ENCODE peak calls at places on chromosomes 3 and 15, in six cellular contexts. One of them, this sample, is unnamed.

GRCh38 chr3:13543251-13543650 is 5.7 kb upstream of the FBLN2 start:
- DNase-seq in HTR-8/SVneo: peak; percentile 50
- DNase-seq in AG20443: peak; percentile 93
- DNase-seq in omental fat pad: peak; percentile 60
- DNase-seq in cardiac fibroblast: peak; percentile 83
- DNase-seq in mesenchymal stem cell: peak; percentile 94
- DNase-seq in this sample: no peak

GRCh38 chr15:55786341-55786740 is 43.4 kb upstream of the PRTG start:
- DNase-seq in HTR-8/SVneo: no peak
- DNase-seq in AG20443: no peak
- DNase-seq in mesenchymal stem cell: no peak
- DNase-seq in cardiac fibroblast: no peak
- DNase-seq in omental fat pad: no peak
- DNase-seq in this sample: no peak

GRCh38 chr3:178558637-178559036 is 22.4 kb downstream of the KCNMB2 start:
- DNase-seq in mesenchymal stem cell: no peak
- DNase-seq in AG20443: no peak
- DNase-seq in HTR-8/SVneo: no peak
- DNase-seq in cardiac fibroblast: no peak
- DNase-seq in omental fat pad: no peak
- DNase-seq in this sample: no peak

GRCh38 chr15:40660686-40661085 is 34.3 kb upstream of the RAD51 start:
- DNase-seq in HTR-8/SVneo: no peak
- DNase-seq in omental fat pad: no peak
- DNase-seq in AG20443: no peak
- DNase-seq in cardiac fibroblast: no peak
- DNase-seq in mesenchymal stem cell: no peak
- DNase-seq in this sample: no peak

GRCh38 chr3:46664188-46664970 is 29.1 kb downstream of the ALS2CL start:
- DNase-seq in AG20443: peak; percentile 6
- DNase-seq in omental fat pad: no peak
- DNase-seq in mesenchymal stem cell: no peak
- DNase-seq in HTR-8/SVneo: no peak
- DNase-seq in cardiac fibroblast: no peak
- DNase-seq in this sample: no peak

GRCh38 chr3:21273256-21273999 is 477.6 kb downstream of the ZNF385D start:
- DNase-seq in AG20443: peak; percentile 52
- DNase-seq in HTR-8/SVneo: no peak
- DNase-seq in omental fat pad: no peak
- DNase-seq in cardiac fibroblast: peak; percentile 59
- DNase-seq in mesenchymal stem cell: no peak
- DNase-seq in this sample: no peak

GRCh38 chr3:17195192-17195611 is 310.4 kb downstream of the PLCL2 start:
- DNase-seq in omental fat pad: no peak
- DNase-seq in mesenchymal stem cell: peak; percentile 30
- DNase-seq in AG20443: peak; percentile 67
- DNase-seq in cardiac fibroblast: peak; percentile 67
- DNase-seq in HTR-8/SVneo: no peak
- DNase-seq in this sample: no peak

GRCh38 chr3:139310474-139310933 is 33.3 kb upstream of the MRPS22 start:
- DNase-seq in omental fat pad: no peak
- DNase-seq in HTR-8/SVneo: peak; percentile 60
- DNase-seq in AG20443: peak; percentile 84
- DNase-seq in mesenchymal stem cell: peak; percentile 94
- DNase-seq in cardiac fibroblast: peak; percentile 76
- DNase-seq in this sample: no peak

GRCh38 chr3:119145500-119146167 is at the start of gene TEX55:
- DNase-seq in HTR-8/SVneo: peak; percentile 64
- DNase-seq in cardiac fibroblast: peak; percentile 69
- DNase-seq in AG20443: peak; percentile 83
- DNase-seq in mesenchymal stem cell: peak; percentile 39
- DNase-seq in omental fat pad: no peak
- DNase-seq in this sample: no peak

GRCh38 chr3:139113766-139114165 is 69.1 kb upstream of the PRR23C start:
- DNase-seq in cardiac fibroblast: no peak
- DNase-seq in AG20443: no peak
- DNase-seq in omental fat pad: no peak
- DNase-seq in mesenchymal stem cell: no peak
- DNase-seq in HTR-8/SVneo: no peak
- DNase-seq in this sample: no peak

GRCh38 chr3:31770822-31771326 is 210.2 kb downstream of the OSBPL10 start:
- DNase-seq in mesenchymal stem cell: peak; percentile 37
- DNase-seq in omental fat pad: no peak
- DNase-seq in AG20443: no peak
- DNase-seq in cardiac fibroblast: peak; percentile 55
- DNase-seq in HTR-8/SVneo: no peak
- DNase-seq in this sample: no peak

GRCh38 chr3:160319322-160319721 is 79.7 kb downstream of the IFT80 start:
- DNase-seq in HTR-8/SVneo: no peak
- DNase-seq in mesenchymal stem cell: no peak
- DNase-seq in AG20443: no peak
- DNase-seq in cardiac fibroblast: no peak
- DNase-seq in omental fat pad: no peak
- DNase-seq in this sample: no peak

GRCh38 chr15:25408428-25408827 is 30.4 kb downstream of the UBE3A start:
- DNase-seq in AG20443: peak; percentile 7
- DNase-seq in HTR-8/SVneo: no peak
- DNase-seq in mesenchymal stem cell: no peak
- DNase-seq in omental fat pad: no peak
- DNase-seq in cardiac fibroblast: no peak
- DNase-seq in this sample: no peak

GRCh38 chr15:70355275-70355795 is 257.6 kb upstream of the TLE3 start:
- DNase-seq in omental fat pad: no peak
- DNase-seq in AG20443: peak; percentile 15
- DNase-seq in HTR-8/SVneo: no peak
- DNase-seq in mesenchymal stem cell: no peak
- DNase-seq in cardiac fibroblast: no peak
- DNase-seq in this sample: no peak

GRCh38 chr3:78140274-78140673 is 1100.4 kb downstream of the ROBO2 start:
- DNase-seq in HTR-8/SVneo: no peak
- DNase-seq in omental fat pad: no peak
- DNase-seq in cardiac fibroblast: no peak
- DNase-seq in mesenchymal stem cell: peak; percentile 19
- DNase-seq in AG20443: no peak
- DNase-seq in this sample: no peak

GRCh38 chr15:55056500-55056899 is 140.2 kb downstream of the RSL24D1 start:
- DNase-seq in mesenchymal stem cell: no peak
- DNase-seq in AG20443: no peak
- DNase-seq in cardiac fibroblast: no peak
- DNase-seq in HTR-8/SVneo: no peak
- DNase-seq in omental fat pad: no peak
- DNase-seq in this sample: no peak

GRCh38 chr15:59232476-59232875 is 25.8 kb downstream of the LDHAL6B start:
- DNase-seq in AG20443: peak; percentile 81
- DNase-seq in mesenchymal stem cell: peak; percentile 87
- DNase-seq in HTR-8/SVneo: no peak
- DNase-seq in omental fat pad: no peak
- DNase-seq in cardiac fibroblast: peak; percentile 91
- DNase-seq in this sample: no peak

GRCh38 chr3:82496890-82497560 is 735.6 kb upstream of the GBE1 start:
- DNase-seq in AG20443: no peak
- DNase-seq in omental fat pad: no peak
- DNase-seq in cardiac fibroblast: no peak
- DNase-seq in mesenchymal stem cell: no peak
- DNase-seq in HTR-8/SVneo: peak; percentile 11
- DNase-seq in this sample: no peak

GRCh38 chr15:98000249-98001203 is 40.0 kb downstream of the ARRDC4 start:
- DNase-seq in mesenchymal stem cell: no peak
- DNase-seq in AG20443: peak; percentile 49
- DNase-seq in HTR-8/SVneo: no peak
- DNase-seq in omental fat pad: no peak
- DNase-seq in cardiac fibroblast: no peak
- DNase-seq in this sample: no peak

GRCh38 chr15:23629234-23629805 is 18.3 kb downstream of the MAGEL2 start:
- DNase-seq in AG20443: peak; percentile 23
- DNase-seq in cardiac fibroblast: peak; percentile 9
- DNase-seq in mesenchymal stem cell: no peak
- DNase-seq in HTR-8/SVneo: no peak
- DNase-seq in omental fat pad: no peak
- DNase-seq in this sample: no peak

GRCh38 chr15:84079885-84080777 is 155.4 kb upstream of the GOLGA6L4 start:
- DNase-seq in cardiac fibroblast: peak; percentile 25
- DNase-seq in AG20443: peak; percentile 21
- DNase-seq in mesenchymal stem cell: peak; percentile 32
- DNase-seq in HTR-8/SVneo: no peak
- DNase-seq in omental fat pad: no peak
- DNase-seq in this sample: no peak

GRCh38 chr15:52151353-52151752 is 38.8 kb upstream of the BCL2L10 start:
- DNase-seq in omental fat pad: no peak
- DNase-seq in mesenchymal stem cell: no peak
- DNase-seq in cardiac fibroblast: no peak
- DNase-seq in HTR-8/SVneo: no peak
- DNase-seq in AG20443: no peak
- DNase-seq in this sample: no peak

GRCh38 chr15:22952826-22953579 is 27.2 kb downstream of the CYFIP1 start:
- DNase-seq in cardiac fibroblast: peak; percentile 49
- DNase-seq in AG20443: peak; percentile 71
- DNase-seq in mesenchymal stem cell: no peak
- DNase-seq in omental fat pad: no peak
- DNase-seq in HTR-8/SVneo: no peak
- DNase-seq in this sample: no peak

GRCh38 chr3:172082269-172082668 is 42.9 kb downstream of the FNDC3B start:
- DNase-seq in HTR-8/SVneo: no peak
- DNase-seq in omental fat pad: no peak
- DNase-seq in AG20443: peak; percentile 89
- DNase-seq in cardiac fibroblast: peak; percentile 95
- DNase-seq in mesenchymal stem cell: peak; percentile 92
- DNase-seq in this sample: no peak